ENCODE peak calls at places on chromosomes 13 and 19, in five cellular contexts. U is thoracic aorta, Y is heart right ventricle, M is mesothelial cell of epicardium, N is nephron progenitor cell. I is an unnamed sample.

GRCh38 chr13:35475131-35475959 is 1.1 kb downstream of the MAB21L1 start:
- DNase-seq in U (no peak), Y (peak), M (no peak), N (peak), I (no peak)

GRCh38 chr19:49468746-49469447 is 5.1 kb upstream of the FLT3LG start:
- DNase-seq in U (peak), Y (peak), M (no peak), N (peak), I (peak)

GRCh38 chr19:6660930-6661329 is 9.0 kb downstream of the TNFSF14 start:
- DNase-seq in U (no peak), Y (no peak), M (no peak), N (no peak), I (no peak)

GRCh38 chr13:59776924-59777690 is 386.6 kb downstream of the DIAPH3 start:
- DNase-seq in U (no peak), Y (no peak), M (no peak), N (no peak), I (no peak)

GRCh38 chr19:18771328-18772242 is 19.5 kb downstream of the COMP start:
- DNase-seq in U (no peak), Y (no peak), M (no peak), N (no peak), I (no peak)

GRCh38 chr19:9818175-9818733 is 625 bp downstream of the FBXL12 start:
- DNase-seq in U (no peak), Y (no peak), M (no peak), N (no peak), I (no peak)

GRCh38 chr13:102558029-102558428 is 38.8 kb upstream of the TPP2 start:
- DNase-seq in U (no peak), Y (no peak), M (no peak), N (no peak), I (no peak)

GRCh38 chr13:51832471-51833152 is 12.4 kb downstream of the TMEM272 start:
- DNase-seq in U (no peak), Y (peak), M (no peak), N (no peak), I (no peak)

GRCh38 chr19:47459477-47459876 is 12.2 kb downstream of the SLC8A2 start:
- DNase-seq in U (no peak), Y (no peak), M (no peak), N (no peak), I (no peak)

GRCh38 chr19:10896851-10897526 is 25.6 kb downstream of the CARM1 start:
- DNase-seq in U (no peak), Y (no peak), M (no peak), N (no peak), I (no peak)

GRCh38 chr19:49231804-49232203 is 74.2 kb downstream of the TRPM4 start:
- DNase-seq in U (no peak), Y (no peak), M (no peak), N (no peak), I (no peak)

GRCh38 chr13:49443327-49443688 is 556 bp downstream of the CAB39L start:
- DNase-seq in U (no peak), Y (no peak), M (no peak), N (no peak), I (peak)

GRCh38 chr13:95745289-95745688 is 68.3 kb downstream of the DNAJC3 start:
- DNase-seq in U (no peak), Y (no peak), M (no peak), N (no peak), I (no peak)

GRCh38 chr13:23288564-23288963 is 107.8 kb downstream of the SGCG start:
- DNase-seq in U (no peak), Y (no peak), M (no peak), N (no peak), I (no peak)

GRCh38 chr19:32404939-32405430 is 585 bp upstream of the DPY19L3 start:
- DNase-seq in U (no peak), Y (peak), M (peak), N (peak), I (peak)

GRCh38 chr19:35622750-35623149 is 6.1 kb upstream of the RBM42 start:
- DNase-seq in U (no peak), Y (no peak), M (no peak), N (no peak), I (no peak)

GRCh38 chr19:4362038-4362828 is 18.9 kb downstream of the MPND start:
- DNase-seq in U (no peak), Y (no peak), M (no peak), N (peak), I (no peak)

GRCh38 chr13:114002009-114002544 is 28.2 kb upstream of the C13orf46 start:
- DNase-seq in U (no peak), Y (no peak), M (no peak), N (no peak), I (no peak)

GRCh38 chr13:44921931-44922758 is 67.1 kb downstream of the NUFIP1 start:
- DNase-seq in U (peak), Y (peak), M (no peak), N (no peak), I (peak)

GRCh38 chr19:49212302-49212701 is 54.7 kb downstream of the TRPM4 start:
- DNase-seq in U (no peak), Y (no peak), M (no peak), N (no peak), I (no peak)

GRCh38 chr19:4390862-4391693 is 9.3 kb downstream of the SH3GL1 start:
- DNase-seq in U (no peak), Y (no peak), M (no peak), N (no peak), I (no peak)

GRCh38 chr19:49863935-49864320 is 3.4 kb downstream of the PNKP start:
- DNase-seq in U (no peak), Y (no peak), M (no peak), N (no peak), I (no peak)

GRCh38 chr13:40993119-40993518 is 26.0 kb downstream of the ELF1 start:
- DNase-seq in U (no peak), Y (no peak), M (no peak), N (no peak), I (no peak)

GRCh38 chr13:27449081-27449603 is 1.2 kb downstream of the MTIF3 start:
- DNase-seq in U (no peak), Y (no peak), M (no peak), N (no peak), I (no peak)

GRCh38 chr13:27450921-27451461 is 627 bp upstream of the MTIF3 start:
- DNase-seq in U (no peak), Y (peak), M (peak), N (peak), I (peak)

GRCh38 chr13:27446986-27447583 is 3.3 kb downstream of the MTIF3 start:
- DNase-seq in U (no peak), Y (no peak), M (no peak), N (no peak), I (no peak)

GRCh38 chr13:27448308-27448707 is 2.1 kb downstream of the MTIF3 start:
- DNase-seq in U (no peak), Y (no peak), M (no peak), N (no peak), I (no peak)

GRCh38 chr13:27449936-27450828 is at the start of gene MTIF3:
- DNase-seq in U (peak), Y (peak), M (peak), N (peak), I (peak)
- TF ChIP-seq CTCF in U (peak), Y (no peak), M (no peak), N (no peak), I (no peak)

GRCh38 chr19:42149447-42150202 is 17.4 kb upstream of the POU2F2 start:
- DNase-seq in U (no peak), Y (no peak), M (no peak), N (no peak), I (no peak)
- TF ChIP-seq CTCF in U (no peak), Y (no peak), M (no peak), N (no peak), I (no peak)

GRCh38 chr19:43774103-43774939 is 6.5 kb downstream of the KCNN4 start:
- DNase-seq in U (no peak), Y (peak), M (peak), N (peak), I (no peak)
- TF ChIP-seq CTCF in U (peak), Y (peak), M (peak), N (peak), I (no peak)

GRCh38 chr19:33947565-33947964 is 150.9 kb downstream of the KCTD15 start:
- DNase-seq in U (no peak), Y (no peak), M (no peak), N (no peak), I (no peak)
- TF ChIP-seq CTCF in U (no peak), Y (no peak), M (no peak), N (no peak), I (no peak)

GRCh38 chr13:74074723-74075122 is 59.5 kb downstream of the KLF12 start:
- DNase-seq in U (no peak), Y (no peak), M (no peak), N (no peak), I (no peak)
- TF ChIP-seq CTCF in U (no peak), Y (no peak), M (no peak), N (no peak), I (no peak)

GRCh38 chr19:30227071-30227621 is 145.0 kb upstream of the ZNF536 start:
- DNase-seq in U (no peak), Y (no peak), M (no peak), N (no peak), I (no peak)

GRCh38 chr19:30226464-30227070 is 145.6 kb upstream of the ZNF536 start:
- DNase-seq in U (no peak), Y (no peak), M (no peak), N (peak), I (no peak)

GRCh38 chr19:30228113-30228725 is 144.0 kb upstream of the ZNF536 start:
- DNase-seq in U (no peak), Y (no peak), M (no peak), N (peak), I (no peak)

GRCh38 chr19:30228726-30229523 is 143.3 kb upstream of the ZNF536 start:
- DNase-seq in U (no peak), Y (no peak), M (no peak), N (peak), I (no peak)

DNA sequence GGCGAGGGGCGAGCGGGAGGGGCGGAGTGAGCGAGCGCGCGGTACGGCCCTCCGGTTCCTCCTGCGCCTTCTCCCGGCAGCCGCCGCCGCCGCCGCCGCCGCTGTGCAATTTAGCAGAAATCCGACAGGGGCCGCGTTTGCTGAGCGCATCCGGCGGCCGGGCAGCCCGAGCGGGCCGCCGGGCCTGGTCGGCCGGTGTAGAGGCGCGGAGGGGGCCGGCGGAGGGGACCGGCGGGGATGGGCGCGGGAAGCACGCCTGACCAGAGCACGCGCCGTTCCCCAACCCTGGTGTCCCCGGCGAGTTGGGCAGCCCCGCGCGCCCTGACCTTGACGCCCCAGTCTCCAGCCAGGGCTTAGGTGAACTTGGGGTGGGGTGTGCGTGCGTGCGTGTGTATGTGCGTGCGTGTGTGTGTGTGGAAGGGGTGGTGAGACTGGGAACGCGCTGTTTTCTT is 144.5 kb upstream of the ZNF536 start:
- DNase-seq in U (no peak), Y (peak), M (peak), N (peak), I (peak)
- TF ChIP-seq CTCF in U (peak), Y (peak), M (peak), N (peak), I (no peak)

DNA sequence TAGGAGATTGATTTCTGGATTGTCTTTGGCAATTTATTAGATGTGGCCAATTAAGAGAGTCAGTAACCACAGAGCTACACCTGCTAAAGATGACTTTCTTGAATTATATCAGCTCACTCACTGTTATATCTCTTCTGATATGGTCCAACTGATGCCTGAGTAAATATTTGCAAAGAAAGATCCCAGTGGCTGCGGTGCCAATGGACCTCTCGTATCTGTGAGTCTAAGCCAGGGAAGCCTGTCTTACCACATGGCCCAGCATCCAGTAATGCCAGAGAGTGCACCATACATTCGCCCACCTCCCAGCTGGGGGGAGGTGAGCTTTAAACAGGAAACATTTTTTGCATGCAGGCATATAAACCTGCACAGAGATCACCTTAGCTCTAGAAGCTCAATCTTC is 82.7 kb upstream of the SLC15A1 start:
- DNase-seq in U (no peak), Y (no peak), M (no peak), N (no peak), I (no peak)
- TF ChIP-seq CTCF in U (no peak), Y (no peak), M (no peak), N (no peak), I (no peak)

GRCh38 chr13:20702945-20703784 is at the start of gene IL17D:
- DNase-seq in U (no peak), Y (no peak), M (no peak), N (peak), I (peak)
- TF ChIP-seq CTCF in U (no peak), Y (no peak), M (no peak), N (no peak), I (no peak)

GRCh38 chr13:46182491-46182877 is 507 bp upstream of the LCP1 start:
- DNase-seq in U (no peak), Y (no peak), M (no peak), N (no peak), I (peak)

GRCh38 chr13:46183018-46183940 is 1.3 kb upstream of the LCP1 start:
- DNase-seq in U (no peak), Y (no peak), M (no peak), N (no peak), I (no peak)

GRCh38 chr13:46185634-46186033 is 3.7 kb upstream of the LCP1 start:
- DNase-seq in U (no peak), Y (no peak), M (no peak), N (no peak), I (no peak)

GRCh38 chr13:46181799-46182490 is at the start of gene LCP1:
- DNase-seq in U (no peak), Y (no peak), M (no peak), N (no peak), I (peak)

DNA sequence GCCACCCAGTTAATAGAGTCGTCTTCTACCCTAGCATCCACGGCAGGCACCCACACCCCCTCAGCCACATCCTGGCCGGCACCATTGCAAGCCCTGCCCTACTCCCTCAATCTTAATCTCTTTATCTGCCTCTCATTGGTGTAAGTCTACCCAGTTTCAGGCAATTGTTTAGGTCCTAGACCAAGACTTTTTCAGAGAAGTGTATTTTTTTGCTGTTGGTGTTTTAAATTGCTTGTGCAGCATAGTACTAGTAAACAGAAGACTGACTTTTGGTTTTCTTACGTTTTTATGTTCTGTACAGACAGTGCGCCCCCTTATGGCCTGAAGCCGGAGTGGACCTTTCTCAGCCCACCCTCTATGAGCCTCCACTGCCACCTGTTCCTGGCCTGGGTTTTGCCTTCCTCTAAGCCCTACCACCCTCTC is 2.3 kb upstream of the LCP1 start:
- DNase-seq in U (no peak), Y (peak), M (no peak), N (peak), I (peak)
- TF ChIP-seq CTCF in U (peak), Y (no peak), M (peak), N (peak), I (no peak)

DNA sequence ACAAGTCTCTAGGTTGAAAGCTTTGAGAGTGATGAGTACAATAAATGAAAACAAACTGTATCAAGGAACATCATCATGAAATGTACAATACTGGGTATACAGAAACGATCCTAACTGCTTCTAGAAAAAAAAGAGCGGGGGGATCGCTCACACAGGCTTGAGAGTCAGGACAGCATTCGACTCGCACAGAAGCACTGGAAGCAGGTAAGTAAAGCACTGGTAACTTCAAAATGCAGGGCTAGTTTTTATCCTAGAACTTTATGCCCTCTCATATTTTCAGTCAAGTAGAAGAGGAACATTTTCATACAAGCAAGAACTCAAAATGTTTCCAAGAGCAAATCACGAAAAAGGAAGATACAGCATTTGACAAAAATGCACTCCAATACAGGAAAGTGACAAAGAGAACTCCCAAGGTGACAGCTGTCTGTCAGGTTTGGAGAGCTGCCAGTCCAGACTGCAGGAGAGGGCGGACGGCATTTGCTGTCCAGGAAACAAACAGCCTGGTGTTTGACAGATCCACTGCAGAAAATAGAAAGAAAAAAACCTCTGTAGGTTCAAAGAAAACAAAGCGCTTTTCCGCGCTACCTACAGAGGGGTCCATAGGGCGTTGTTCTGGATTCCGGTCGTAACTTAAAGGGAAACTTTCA is 58.2 kb upstream of the XPO4 start:
- DNase-seq in U (no peak), Y (no peak), M (no peak), N (no peak), I (no peak)
- TF ChIP-seq CTCF in U (no peak), Y (no peak), M (no peak), N (no peak), I (no peak)